ENCODE peak calls at places on chromosomes 4 and X, in eight cellular contexts. B, G, K, Y, R, O, A and H are unnamed samples.

GRCh38 chr4:109589605-109590004 is 29.6 kb downstream of the MCUB start:
- DNase-seq in G (no peak), B (no peak), K (no peak), R (no peak), O (no peak), Y (no peak), A (no peak), H (no peak)

GRCh38 chrX:11588097-11588496 is 77.6 kb downstream of the ARHGAP6 start:
- DNase-seq in O (no peak), A (no peak), Y (no peak), R (no peak), B (peak; percentile 47), K (no peak), G (no peak), H (no peak)

GRCh38 chr4:40596522-40596921 is 33.1 kb downstream of the RBM47 start:
- DNase-seq in R (no peak), Y (no peak), B (no peak), A (no peak), O (no peak), G (no peak), K (no peak), H (no peak)

GRCh38 chr4:145435646-145436045 is 46.0 kb upstream of the SMAD1 start:
- DNase-seq in A (no peak), R (no peak), K (no peak), Y (no peak), B (no peak), O (no peak), G (no peak), H (no peak)

GRCh38 chr4:61555789-61556188 is 355.7 kb downstream of the ADGRL3 start:
- DNase-seq in K (no peak), O (no peak), R (no peak), G (peak; percentile 7), A (peak; percentile 48), Y (no peak), B (peak; percentile 62), H (peak; percentile 5)

GRCh38 chrX:19554786-19555185 is 39.5 kb upstream of the MAP3K15 start:
- DNase-seq in G (no peak), A (no peak), Y (no peak), B (peak; percentile 54), K (peak; percentile 41), O (no peak), R (no peak), H (peak; percentile 85)

GRCh38 chr4:149836546-149836945 is 20.9 kb upstream of the IQCM start:
- DNase-seq in O (no peak), B (peak; percentile 11), G (no peak), R (no peak), A (no peak), Y (no peak), K (peak; percentile 21), H (no peak)

GRCh38 chrX:1212532-1212931 is at the start of gene CRLF2:
- DNase-seq in G (no peak), O (no peak), K (peak; percentile 6), B (no peak), A (peak; percentile 63), R (peak; percentile 27), Y (no peak), H (no peak)

GRCh38 chr4:42612898-42613297 is 44.0 kb downstream of the ATP8A1 start:
- DNase-seq in O (no peak), A (no peak), R (no peak), B (no peak), G (no peak), Y (no peak), K (no peak), H (no peak)

GRCh38 chr4:98851806-98852205 is 77.1 kb downstream of the EIF4E start:
- DNase-seq in R (no peak), G (no peak), A (no peak), K (no peak), O (no peak), B (peak; percentile 5), Y (no peak), H (no peak)

GRCh38 chr4:95293014-95293413 is 255.8 kb downstream of the UNC5C start:
- DNase-seq in G (no peak), O (no peak), A (no peak), B (no peak), K (no peak), R (no peak), Y (peak; percentile 24), H (peak; percentile 43)

GRCh38 chrX:114532093-114532805 is 51.6 kb upstream of the HTR2C start:
- DNase-seq in R (no peak), A (no peak), Y (no peak), B (no peak), O (no peak), G (no peak), K (no peak), H (no peak)

GRCh38 chr4:5863461-5864113 is 29.3 kb downstream of the CRMP1 start:
- DNase-seq in K (peak; percentile 76), Y (no peak), B (peak; percentile 77), A (peak; percentile 62), G (no peak), R (no peak), O (no peak), H (peak; percentile 92)

GRCh38 chr4:81527115-81527514 is 55.4 kb upstream of the RASGEF1B start:
- DNase-seq in G (peak; percentile 61), R (no peak), A (no peak), O (no peak), Y (no peak), K (no peak), B (no peak), H (no peak)

GRCh38 chrX:150198776-150199175 is 164.3 kb upstream of the MAMLD1 start:
- DNase-seq in G (no peak), O (no peak), K (no peak), R (no peak), Y (no peak), B (no peak), A (no peak), H (no peak)

GRCh38 chrX:49106930-49107329 is 16.6 kb downstream of the GPKOW start:
- DNase-seq in R (no peak), Y (no peak), K (no peak), O (peak; percentile 47), G (no peak), A (peak; percentile 62), B (peak; percentile 56), H (no peak)

GRCh38 chrX:12946838-12947544 is 27.9 kb upstream of the TMSB4X start:
- DNase-seq in Y (peak; percentile 81), G (peak; percentile 69), R (no peak), B (peak; percentile 97), A (peak; percentile 88), O (no peak), K (peak; percentile 48), H (peak; percentile 71)

GRCh38 chr4:84379881-84380618 is 119.0 kb downstream of the NKX6-1 start:
- DNase-seq in B (peak; percentile 56), G (no peak), R (no peak), A (peak; percentile 40), K (peak; percentile 78), Y (no peak), O (no peak), H (no peak)

GRCh38 chrX:153727108-153727931 is 2.7 kb downstream of the ABCD1 start:
- DNase-seq in R (peak; percentile 80), G (peak; percentile 50), Y (no peak), B (peak; percentile 48), K (no peak), O (peak; percentile 82), A (no peak), H (no peak)

GRCh38 chrX:41164469-41164868 is 79.2 kb downstream of the USP9X start:
- DNase-seq in A (no peak), G (no peak), B (no peak), K (no peak), R (no peak), Y (no peak), O (no peak), H (no peak)

GRCh38 chrX:122910697-122911096 is 273.4 kb upstream of the GRIA3 start:
- DNase-seq in R (no peak), O (no peak), Y (no peak), B (no peak), G (no peak), K (no peak), A (no peak), H (no peak)

GRCh38 chrX:86047174-86047991 is at the start of gene CHM:
- DNase-seq in B (peak; percentile 86), R (peak; percentile 85), G (peak; percentile 70), Y (peak; percentile 76), A (peak; percentile 84), O (peak; percentile 66), K (peak; percentile 44), H (peak; percentile 75)

GRCh38 chr4:56530269-56531148 is 24.9 kb downstream of the ARL9 start:
- DNase-seq in Y (peak; percentile 53), G (peak; percentile 83), R (peak; percentile 92), B (peak; percentile 51), K (peak; percentile 37), O (peak; percentile 82), A (peak; percentile 66), H (peak; percentile 45)

GRCh38 chrX:45602151-45602550 is 401.5 kb upstream of the DIPK2B start:
- DNase-seq in Y (no peak), A (no peak), O (no peak), R (no peak), G (no peak), K (no peak), B (peak; percentile 37), H (no peak)

GRCh38 chr4:185742766-185743165 is 69.2 kb downstream of the SORBS2 start:
- DNase-seq in B (no peak), O (no peak), G (no peak), R (no peak), K (no peak), A (no peak), Y (no peak), H (no peak)

GRCh38 chr4:183140911-183141320 is 41.9 kb downstream of the WWC2 start:
- DNase-seq in Y (no peak), O (no peak), K (no peak), B (peak; percentile 71), R (no peak), G (no peak), A (no peak), H (peak; percentile 76)

GRCh38 chr4:81684357-81684756 is 212.7 kb upstream of the RASGEF1B start:
- DNase-seq in R (no peak), K (no peak), B (no peak), G (no peak), Y (no peak), O (no peak), A (no peak), H (no peak)

GRCh38 chr4:165175879-165176278 is 31.5 kb upstream of the KLHL2 start:
- DNase-seq in O (no peak), B (no peak), K (no peak), A (no peak), Y (no peak), G (no peak), R (no peak), H (peak; percentile 12)
- H3K4me3 ChIP-seq in O (no peak overlapping the region), B (no peak overlapping the region), K (no peak overlapping the region), A (no peak overlapping the region), Y (no peak overlapping the region), G (no peak overlapping the region), R (no peak overlapping the region), H (no peak overlapping the region)

GRCh38 chr4:139553751-139554670 is 2.0 kb downstream of the SETD7 start:
- DNase-seq in A (no peak), Y (no peak), K (no peak), O (no peak), G (no peak), B (no peak), R (no peak), H (no peak)
- H3K4me3 ChIP-seq in A (peak overlapping the region; percentile 88), Y (peak overlapping the region; percentile 91), K (peak overlapping the region; percentile 83), O (peak overlapping the region; percentile 99), G (peak overlapping the region; percentile 91), B (peak overlapping the region; percentile 88), R (peak overlapping the region; percentile 83), H (peak overlapping the region; percentile 69)

GRCh38 chrX:74923942-74924448 is 1.3 kb downstream of the NEXMIF start:
- DNase-seq in A (no peak), R (peak; percentile 77), G (no peak), Y (peak; percentile 3), O (peak; percentile 52), B (no peak), K (no peak), H (no peak)
- H3K4me3 ChIP-seq in A (peak overlapping the region; percentile 49), R (peak overlapping the region; percentile 49), G (peak overlapping the region; percentile 51), Y (no peak overlapping the region), O (peak overlapping the region; percentile 64), B (no peak overlapping the region), K (peak overlapping the region; percentile 40), H (peak overlapping the region; percentile 32)

GRCh38 chr4:22910200-22910599 is 217.5 kb downstream of the GBA3 start:
- DNase-seq in R (no peak), B (no peak), O (no peak), K (no peak), G (no peak), Y (no peak), A (no peak), H (no peak)
- H3K4me3 ChIP-seq in R (no peak overlapping the region), B (no peak overlapping the region), O (no peak overlapping the region), K (no peak overlapping the region), G (no peak overlapping the region), Y (no peak overlapping the region), A (no peak overlapping the region), H (no peak overlapping the region)